ENCODE peak calls at places on chromosomes 3 and 15, in five cellular contexts. One of them, this sample, is unnamed.

GRCh38 chr15:63497642-63498100 is 6.7 kb upstream of the USP3 start:
- DNase-seq in NCI-H2029: no peak
- DNase-seq in PC-3: no peak
- DNase-seq in GM23248: no peak
- DNase-seq in NCI-H345: no peak
- DNase-seq in this sample: no peak

GRCh38 chr15:50164458-50164857 is 17.5 kb upstream of the SLC27A2 start:
- DNase-seq in NCI-H345: no peak
- DNase-seq in NCI-H2029: no peak
- DNase-seq in GM23248: peak
- DNase-seq in PC-3: no peak
- DNase-seq in this sample: no peak

GRCh38 chr3:178245385-178245778 is 290.9 kb upstream of the KCNMB2 start:
- DNase-seq in NCI-H345: no peak
- DNase-seq in GM23248: no peak
- DNase-seq in NCI-H2029: no peak
- DNase-seq in PC-3: no peak
- DNase-seq in this sample: no peak

GRCh38 chr3:176581589-176581988 is 615.7 kb downstream of the TBL1XR1 start:
- DNase-seq in PC-3: no peak
- DNase-seq in GM23248: no peak
- DNase-seq in NCI-H345: no peak
- DNase-seq in NCI-H2029: no peak
- DNase-seq in this sample: no peak

GRCh38 chr15:98737122-98737521 is 88.8 kb downstream of the IGF1R start:
- DNase-seq in PC-3: no peak
- DNase-seq in GM23248: no peak
- DNase-seq in NCI-H345: no peak
- DNase-seq in NCI-H2029: no peak
- DNase-seq in this sample: no peak

GRCh38 chr3:39184081-39184967 is 8.1 kb downstream of the XIRP1 start:
- DNase-seq in NCI-H345: no peak
- DNase-seq in GM23248: no peak
- DNase-seq in NCI-H2029: no peak
- DNase-seq in PC-3: no peak
- DNase-seq in this sample: no peak

GRCh38 chr15:52099654-52100272 is 12.8 kb downstream of the BCL2L10 start:
- DNase-seq in NCI-H345: no peak
- DNase-seq in GM23248: no peak
- DNase-seq in NCI-H2029: no peak
- DNase-seq in PC-3: no peak
- DNase-seq in this sample: no peak

GRCh38 chr3:191434036-191434435 is 26.9 kb upstream of the PYDC2 start:
- DNase-seq in NCI-H345: no peak
- DNase-seq in NCI-H2029: no peak
- DNase-seq in GM23248: no peak
- DNase-seq in PC-3: no peak
- DNase-seq in this sample: no peak

GRCh38 chr3:120622870-120623718 is 27.0 kb downstream of the NDUFB4 start:
- DNase-seq in GM23248: peak
- DNase-seq in PC-3: peak
- DNase-seq in NCI-H2029: no peak
- DNase-seq in NCI-H345: no peak
- DNase-seq in this sample: peak

GRCh38 chr15:88882745-88883144 is 12.6 kb downstream of the HAPLN3 start:
- DNase-seq in PC-3: peak
- DNase-seq in NCI-H2029: no peak
- DNase-seq in GM23248: peak
- DNase-seq in NCI-H345: no peak
- DNase-seq in this sample: peak

GRCh38 chr3:78506038-78506437 is 1261.8 kb downstream of the ROBO1 start:
- DNase-seq in GM23248: no peak
- DNase-seq in NCI-H2029: no peak
- DNase-seq in PC-3: peak
- DNase-seq in NCI-H345: no peak
- DNase-seq in this sample: no peak

GRCh38 chr3:187811580-187812250 is 66.4 kb upstream of the BCL6 start:
- DNase-seq in NCI-H345: no peak
- DNase-seq in PC-3: peak
- DNase-seq in NCI-H2029: no peak
- DNase-seq in GM23248: peak
- DNase-seq in this sample: peak

GRCh38 chr3:140442621-140443020 is 235.2 kb upstream of the TRIM42 start:
- DNase-seq in NCI-H2029: no peak
- DNase-seq in NCI-H345: no peak
- DNase-seq in PC-3: no peak
- DNase-seq in GM23248: no peak
- DNase-seq in this sample: peak

GRCh38 chr3:4751057-4752051 is 227.9 kb upstream of the BHLHE40 start:
- DNase-seq in GM23248: peak
- DNase-seq in PC-3: peak
- DNase-seq in NCI-H345: no peak
- DNase-seq in NCI-H2029: no peak
- DNase-seq in this sample: peak

GRCh38 chr15:74376825-74377581 is 9.6 kb upstream of the CYP11A1 start:
- DNase-seq in GM23248: no peak
- DNase-seq in NCI-H345: no peak
- DNase-seq in NCI-H2029: no peak
- DNase-seq in PC-3: no peak
- DNase-seq in this sample: no peak

GRCh38 chr15:77825143-77825542 is 192.4 kb upstream of the LINGO1 start:
- DNase-seq in NCI-H345: no peak
- DNase-seq in NCI-H2029: no peak
- DNase-seq in GM23248: no peak
- DNase-seq in PC-3: no peak
- DNase-seq in this sample: no peak

GRCh38 chr3:121723485-121723884 is 26.1 kb downstream of the GOLGB1 start:
- DNase-seq in NCI-H2029: no peak
- DNase-seq in NCI-H345: no peak
- DNase-seq in PC-3: no peak
- DNase-seq in GM23248: no peak
- DNase-seq in this sample: no peak

GRCh38 chr3:5767304-5767703 is 579.8 kb downstream of the EDEM1 start:
- DNase-seq in NCI-H2029: no peak
- DNase-seq in NCI-H345: no peak
- DNase-seq in PC-3: no peak
- DNase-seq in GM23248: no peak
- DNase-seq in this sample: peak

GRCh38 chr15:27869697-27870281 is 229.3 kb downstream of the OCA2 start:
- DNase-seq in PC-3: no peak
- DNase-seq in NCI-H345: no peak
- DNase-seq in GM23248: no peak
- DNase-seq in NCI-H2029: no peak
- DNase-seq in this sample: no peak

GRCh38 chr3:51279448-51279847 is 105.6 kb upstream of the MANF start:
- DNase-seq in PC-3: no peak
- DNase-seq in NCI-H2029: no peak
- DNase-seq in NCI-H345: no peak
- DNase-seq in GM23248: no peak
- DNase-seq in this sample: no peak

GRCh38 chr3:181880339-181880738 is 168.6 kb downstream of the SOX2 start:
- DNase-seq in NCI-H2029: peak
- DNase-seq in NCI-H345: peak
- DNase-seq in GM23248: no peak
- DNase-seq in PC-3: no peak
- DNase-seq in this sample: no peak

GRCh38 chr3:173410836-173411235 is 13.3 kb downstream of the NLGN1 start:
- DNase-seq in NCI-H345: peak
- DNase-seq in GM23248: no peak
- DNase-seq in NCI-H2029: no peak
- DNase-seq in PC-3: no peak
- DNase-seq in this sample: no peak

GRCh38 chr3:11610044-11610671 is 33.6 kb downstream of the VGLL4 start:
- DNase-seq in NCI-H2029: no peak
- DNase-seq in NCI-H345: no peak
- DNase-seq in GM23248: no peak
- DNase-seq in PC-3: no peak
- DNase-seq in this sample: peak

GRCh38 chr3:4376499-4376898 is 73.3 kb downstream of the SETMAR start:
- DNase-seq in GM23248: peak
- DNase-seq in NCI-H2029: no peak
- DNase-seq in NCI-H345: no peak
- DNase-seq in PC-3: peak
- DNase-seq in this sample: peak

GRCh38 chr3:57948782-57949242 is 59.4 kb upstream of the FLNB start:
- DNase-seq in NCI-H2029: no peak
- DNase-seq in PC-3: no peak
- DNase-seq in NCI-H345: no peak
- DNase-seq in GM23248: no peak
- DNase-seq in this sample: no peak

GRCh38 chr3:196322-197153 is at the start of gene CHL1:
- DNase-seq in PC-3: no peak
- DNase-seq in NCI-H345: peak
- DNase-seq in GM23248: no peak
- DNase-seq in NCI-H2029: no peak
- DNase-seq in this sample: no peak

GRCh38 chr3:185153170-185153733 is 392 bp upstream of the C3orf70 start:
- DNase-seq in NCI-H2029: no peak
- DNase-seq in PC-3: no peak
- DNase-seq in GM23248: no peak
- DNase-seq in NCI-H345: peak
- DNase-seq in this sample: no peak

GRCh38 chr3:67605377-67605776 is 49.0 kb downstream of the SUCLG2 start:
- DNase-seq in NCI-H345: no peak
- DNase-seq in NCI-H2029: no peak
- DNase-seq in PC-3: peak
- DNase-seq in GM23248: peak
- DNase-seq in this sample: peak

GRCh38 chr3:175187586-175187985 is 328.5 kb downstream of the NAALADL2 start:
- DNase-seq in NCI-H2029: peak
- DNase-seq in NCI-H345: no peak
- DNase-seq in PC-3: no peak
- DNase-seq in GM23248: peak
- DNase-seq in this sample: no peak

This sample was measured in HT1080.